ENCODE peak calls at places on chromosomes 6 and 20, in seven cellular contexts. Y, P, K, E, N, X and F are unnamed samples.

GRCh38 chr20:46268131-46268611 is 40.1 kb downstream of the CDH22 start:
- DNase-seq in N (no peak), Y (peak), K (no peak), P (no peak), X (no peak), E (no peak), F (no peak)

GRCh38 chr6:89952696-89953095 is 58.4 kb downstream of the GJA10 start:
- DNase-seq in N (no peak), E (no peak), K (no peak), X (no peak), Y (no peak), P (no peak), F (no peak)

GRCh38 chr6:246349-246748 is 45.9 kb upstream of the DUSP22 start:
- DNase-seq in X (no peak), E (no peak), K (no peak), P (no peak), N (no peak), Y (no peak), F (no peak)

GRCh38 chr20:760751-761417 is 7.4 kb downstream of the SLC52A3 start:
- DNase-seq in K (peak), Y (peak), X (no peak), N (peak), E (peak), P (peak), F (peak)

GRCh38 chr20:20679306-20679705 is 33.1 kb downstream of the RALGAPA2 start:
- DNase-seq in N (no peak), Y (no peak), X (no peak), P (no peak), K (no peak), E (no peak), F (no peak)

GRCh38 chr6:110033749-110034636 is 55.9 kb downstream of the GPR6 start:
- DNase-seq in K (no peak), E (no peak), Y (no peak), N (no peak), X (no peak), P (no peak), F (no peak)

GRCh38 chr20:39862613-39863012 is 826.4 kb downstream of the MAFB start:
- DNase-seq in E (no peak), Y (no peak), X (no peak), K (no peak), N (no peak), P (no peak), F (no peak)

GRCh38 chr6:25448965-25449538 is 169.9 kb downstream of the CARMIL1 start:
- DNase-seq in K (no peak), N (no peak), Y (no peak), X (no peak), P (no peak), E (no peak), F (no peak)

GRCh38 chr6:31652925-31653724 is 664 bp upstream of the BAG6 start:
- DNase-seq in X (no peak), K (peak), E (no peak), P (peak), Y (peak), N (peak), F (peak)

GRCh38 chr20:35342154-35342769 is 50.0 kb upstream of the FAM83C start:
- DNase-seq in X (no peak), N (no peak), E (no peak), Y (no peak), P (no peak), K (peak), F (no peak)
- TF ChIP-seq YY1 in X (no peak), N (no peak), E (no peak), Y (no peak), P (no peak), K (no peak), F (no peak)

GRCh38 chr6:21886601-21887091 is 293.1 kb downstream of the SOX4 start:
- DNase-seq in N (no peak), E (no peak), Y (no peak), K (no peak), P (no peak), X (no peak), F (no peak)
- TF ChIP-seq YY1 in N (no peak), E (no peak), Y (no peak), K (no peak), P (no peak), X (no peak), F (no peak)

GRCh38 chr6:119077643-119078448 is 618 bp downstream of the FAM184A start:
- DNase-seq in E (no peak), Y (peak), N (peak), P (peak), K (no peak), X (no peak), F (peak)

GRCh38 chr6:119075200-119075981 is 3.1 kb downstream of the FAM184A start:
- DNase-seq in E (no peak), X (no peak), K (no peak), P (no peak), Y (no peak), N (no peak), F (no peak)

GRCh38 chr6:119076173-119076965 is 2.1 kb downstream of the FAM184A start:
- DNase-seq in X (no peak), P (no peak), K (no peak), E (no peak), Y (no peak), N (no peak), F (no peak)

GRCh38 chr6:119078449-119079287 is at the start of gene FAM184A:
- DNase-seq in X (no peak), K (no peak), P (peak), Y (peak), E (peak), N (peak), F (peak)

GRCh38 chr6:119076966-119077642 is 1.4 kb downstream of the FAM184A start:
- DNase-seq in K (no peak), X (no peak), Y (no peak), E (no peak), P (no peak), N (no peak), F (no peak)
- TF ChIP-seq YY1 in K (no peak), X (no peak), Y (no peak), E (no peak), P (no peak), N (no peak), F (no peak)

GRCh38 chr6:83593395-83593785 is 81.1 kb downstream of the PRSS35 start:
- DNase-seq in E (no peak), N (no peak), P (no peak), Y (no peak), X (no peak), K (no peak), F (no peak)

GRCh38 chr6:83597511-83597910 is 85.2 kb downstream of the PRSS35 start:
- DNase-seq in K (no peak), X (no peak), E (no peak), Y (no peak), P (no peak), N (no peak), F (no peak)

GRCh38 chr6:83590413-83590812 is 78.1 kb downstream of the PRSS35 start:
- DNase-seq in N (no peak), Y (no peak), P (no peak), X (no peak), E (no peak), K (no peak), F (no peak)

GRCh38 chr6:83594936-83595335 is 82.6 kb downstream of the PRSS35 start:
- DNase-seq in P (no peak), E (no peak), X (no peak), Y (no peak), N (no peak), K (no peak), F (no peak)

DNA sequence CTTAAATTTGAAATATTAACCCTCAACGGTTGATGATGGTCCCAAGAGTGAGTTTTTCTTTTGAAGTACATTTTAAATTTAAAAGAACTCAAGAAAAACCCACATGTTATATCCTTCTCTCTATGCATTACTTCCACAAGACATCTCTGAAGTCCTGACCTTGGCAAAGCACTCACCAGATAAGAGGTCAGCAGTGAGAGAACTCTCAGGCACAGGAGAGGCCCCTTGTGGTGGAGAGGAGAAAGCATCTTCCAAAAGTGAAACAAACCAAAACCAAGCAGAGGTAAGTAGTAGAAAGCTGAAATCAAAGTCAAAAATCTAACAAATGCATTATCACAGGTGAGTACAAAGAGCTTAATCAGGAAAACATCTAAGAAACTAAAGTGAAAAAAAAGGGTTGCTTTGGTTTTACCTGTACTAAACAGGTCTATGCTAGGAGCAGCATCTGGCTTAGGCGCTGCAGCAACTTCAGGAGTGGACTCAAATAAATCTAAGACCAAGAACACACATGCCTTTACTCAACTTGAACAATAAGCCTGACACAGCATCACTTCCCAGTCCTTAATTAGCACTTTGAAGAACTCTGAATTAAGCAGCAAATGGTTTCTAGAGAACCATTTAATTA is 80.5 kb downstream of the PRSS35 start:
- DNase-seq in E (peak), P (peak), Y (peak), X (peak), N (peak), K (peak), F (no peak)
- TF ChIP-seq YY1 in E (no peak), P (no peak), Y (no peak), X (no peak), N (no peak), K (no peak), F (no peak)

GRCh38 chr6:35181933-35182612 is 31.7 kb upstream of the SCUBE3 start:
- DNase-seq in X (no peak), Y (peak), P (no peak), E (peak), N (no peak), K (peak), F (peak)
- TF ChIP-seq YY1 in X (no peak), Y (no peak), P (no peak), E (no peak), N (no peak), K (no peak), F (no peak)

GRCh38 chr20:49420811-49421295 is 61.6 kb downstream of the KCNB1 start:
- DNase-seq in Y (no peak), X (no peak), K (no peak), E (no peak), P (no peak), N (no peak), F (no peak)
- TF ChIP-seq YY1 in Y (no peak), X (no peak), K (no peak), E (no peak), P (no peak), N (no peak), F (no peak)

DNA sequence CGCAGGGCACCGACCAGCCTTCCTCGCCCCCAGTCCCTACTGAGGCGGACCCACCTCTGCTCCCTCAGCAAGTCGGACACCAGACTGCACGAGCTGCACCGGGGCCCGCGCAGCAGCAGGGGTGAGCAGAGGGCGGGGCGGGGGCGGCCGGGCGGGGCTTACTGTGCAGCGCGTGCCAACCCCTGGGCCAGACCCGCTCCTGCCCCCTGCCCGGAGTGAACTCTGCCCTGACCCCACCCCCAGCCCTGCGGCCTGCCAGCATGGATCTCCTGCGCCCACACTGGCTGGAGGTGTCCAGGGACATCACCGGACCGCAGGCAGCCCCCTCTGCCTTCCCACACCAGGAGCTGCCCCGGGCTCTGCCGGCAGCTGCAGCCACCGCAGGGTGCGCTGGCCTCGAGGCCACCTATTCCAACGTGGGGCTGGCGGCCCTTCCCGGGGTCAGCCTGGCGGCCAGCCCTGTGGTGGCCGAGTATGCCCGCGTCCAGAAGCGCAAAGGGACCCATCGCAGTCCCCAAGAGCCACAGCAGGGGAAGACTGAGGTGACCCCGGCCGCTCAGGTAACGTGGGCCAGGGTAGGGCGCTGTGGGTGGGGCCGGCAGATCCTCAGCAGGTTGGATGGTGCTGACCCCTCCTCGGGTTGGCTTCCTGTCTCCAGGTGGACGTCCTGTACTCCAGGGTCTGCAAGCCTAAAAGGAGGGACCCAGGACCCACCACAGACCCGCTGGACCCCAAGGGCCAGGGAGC is 1.5 kb upstream of the SLC2A4RG start:
- DNase-seq in Y (no peak), P (peak), X (no peak), N (peak), K (no peak), E (no peak), F (no peak)
- TF ChIP-seq YY1 in Y (no peak), P (peak), X (no peak), N (no peak), K (no peak), E (no peak), F (no peak)